ENCODE peak calls at places on chromosome 13, in four cellular contexts. One of them, this sample, is unnamed.

GRCh38 chr13:73141292-73141771 is 82.5 kb downstream of the KLF5 start:
- DNase-seq in aorta: no peak
- DNase-seq in ascending aorta: no peak
- DNase-seq in stimulated activated CD4-positive, alpha-beta T cell treated with anti-CD3 and anti-CD28 coated beads, Interleukin-4, amount 100 ng/mL, for 48 hours: no peak
- DNase-seq in this sample: no peak

GRCh38 chr13:24270639-24271131 is 38.7 kb upstream of the C1QTNF9 start:
- DNase-seq in ascending aorta: peak; percentile 61
- DNase-seq in aorta: peak; percentile 90
- DNase-seq in stimulated activated CD4-positive, alpha-beta T cell treated with anti-CD3 and anti-CD28 coated beads, Interleukin-4, amount 100 ng/mL, for 48 hours: peak; percentile 42
- DNase-seq in this sample: no peak

GRCh38 chr13:93857126-93857525 is 622.4 kb downstream of the DCT start:
- DNase-seq in aorta: no peak
- DNase-seq in ascending aorta: no peak
- DNase-seq in stimulated activated CD4-positive, alpha-beta T cell treated with anti-CD3 and anti-CD28 coated beads, Interleukin-4, amount 100 ng/mL, for 48 hours: no peak
- DNase-seq in this sample: no peak

GRCh38 chr13:110010433-110011135 is 224.2 kb upstream of the IRS2 start:
- DNase-seq in stimulated activated CD4-positive, alpha-beta T cell treated with anti-CD3 and anti-CD28 coated beads, Interleukin-4, amount 100 ng/mL, for 48 hours: no peak
- DNase-seq in ascending aorta: no peak
- DNase-seq in aorta: no peak
- DNase-seq in this sample: no peak

GRCh38 chr13:98221234-98221633 is 44.2 kb upstream of the RNF113B start:
- DNase-seq in aorta: no peak
- DNase-seq in stimulated activated CD4-positive, alpha-beta T cell treated with anti-CD3 and anti-CD28 coated beads, Interleukin-4, amount 100 ng/mL, for 48 hours: no peak
- DNase-seq in ascending aorta: no peak
- DNase-seq in this sample: no peak

GRCh38 chr13:67001363-67001762 is 228.8 kb downstream of the PCDH9 start:
- DNase-seq in aorta: no peak
- DNase-seq in ascending aorta: no peak
- DNase-seq in stimulated activated CD4-positive, alpha-beta T cell treated with anti-CD3 and anti-CD28 coated beads, Interleukin-4, amount 100 ng/mL, for 48 hours: no peak
- DNase-seq in this sample: no peak

GRCh38 chr13:91100944-91101343 is 246.5 kb upstream of the MIR17HG start:
- DNase-seq in aorta: no peak
- DNase-seq in stimulated activated CD4-positive, alpha-beta T cell treated with anti-CD3 and anti-CD28 coated beads, Interleukin-4, amount 100 ng/mL, for 48 hours: no peak
- DNase-seq in ascending aorta: no peak
- DNase-seq in this sample: no peak

GRCh38 chr13:36352350-36352749 is 6.2 kb upstream of the SPART start:
- DNase-seq in aorta: no peak
- DNase-seq in stimulated activated CD4-positive, alpha-beta T cell treated with anti-CD3 and anti-CD28 coated beads, Interleukin-4, amount 100 ng/mL, for 48 hours: no peak
- DNase-seq in ascending aorta: no peak
- DNase-seq in this sample: no peak

GRCh38 chr13:70424928-70425327 is 316.7 kb upstream of the KLHL1 start:
- DNase-seq in ascending aorta: no peak
- DNase-seq in stimulated activated CD4-positive, alpha-beta T cell treated with anti-CD3 and anti-CD28 coated beads, Interleukin-4, amount 100 ng/mL, for 48 hours: no peak
- DNase-seq in aorta: no peak
- DNase-seq in this sample: no peak

GRCh38 chr13:66657165-66657895 is 572.8 kb downstream of the PCDH9 start:
- DNase-seq in aorta: no peak
- DNase-seq in ascending aorta: no peak
- DNase-seq in stimulated activated CD4-positive, alpha-beta T cell treated with anti-CD3 and anti-CD28 coated beads, Interleukin-4, amount 100 ng/mL, for 48 hours: no peak
- DNase-seq in this sample: no peak

GRCh38 chr13:105343134-105343806 is 1192.2 kb downstream of the EFNB2 start:
- DNase-seq in ascending aorta: no peak
- DNase-seq in stimulated activated CD4-positive, alpha-beta T cell treated with anti-CD3 and anti-CD28 coated beads, Interleukin-4, amount 100 ng/mL, for 48 hours: no peak
- DNase-seq in aorta: no peak
- DNase-seq in this sample: no peak

GRCh38 chr13:22173605-22174004 is 502.7 kb downstream of the FGF9 start:
- DNase-seq in stimulated activated CD4-positive, alpha-beta T cell treated with anti-CD3 and anti-CD28 coated beads, Interleukin-4, amount 100 ng/mL, for 48 hours: no peak
- DNase-seq in ascending aorta: no peak
- DNase-seq in aorta: no peak
- DNase-seq in this sample: no peak

GRCh38 chr13:48817166-48817802 is 158.4 kb upstream of the FNDC3A start:
- DNase-seq in stimulated activated CD4-positive, alpha-beta T cell treated with anti-CD3 and anti-CD28 coated beads, Interleukin-4, amount 100 ng/mL, for 48 hours: no peak
- DNase-seq in ascending aorta: no peak
- DNase-seq in aorta: no peak
- DNase-seq in this sample: no peak

This sample was measured in K562.